ENCODE peak calls at places on chromosomes 1 and 21, in four cellular contexts. F is endothelial cell of umbilical vein, H is suprapubic skin, S is MM.1S. D is an unnamed sample. For H3K36me3, the result is how much of the 10 kb centered on the place peaks cover.

GRCh38 chr1:28505406-28506187 is at the start of gene RCC1:
- DNase-seq in S (peak), F (peak), H (peak), D (peak)

GRCh38 chr1:247299723-247300381 is 31.8 kb downstream of the ZNF496 start:
- DNase-seq in H (no peak), F (no peak), S (no peak), D (no peak)

GRCh38 chr1:241994171-241994570 is 4.7 kb downstream of the MAP1LC3C start:
- DNase-seq in H (no peak), F (no peak), S (no peak), D (no peak)

GRCh38 chr1:41496080-41497055 is 11.9 kb upstream of the EDN2 start:
- DNase-seq in H (peak), F (peak), S (peak), D (peak)

GRCh38 chr1:11847667-11848445 is at the start of gene NPPA:
- DNase-seq in S (no peak), H (no peak), F (no peak), D (no peak)

GRCh38 chr1:90133133-90133532 is 138.2 kb downstream of the ZNF326 start:
- DNase-seq in S (peak), F (peak), H (no peak), D (peak)

GRCh38 chr1:69246721-69247120 is 321.0 kb upstream of the LRRC7 start:
- DNase-seq in S (no peak), H (no peak), F (no peak), D (no peak)

GRCh38 chr1:183593356-183593755 is 3.1 kb upstream of the NCF2 start:
- DNase-seq in H (no peak), S (peak), F (no peak), D (peak)

GRCh38 chr1:60169206-60169605 is 95.6 kb upstream of the C1orf87 start:
- DNase-seq in H (no peak), F (no peak), S (no peak), D (no peak)

GRCh38 chr1:185353124-185353523 is 36.1 kb upstream of the IVNS1ABP start:
- DNase-seq in F (no peak), S (no peak), H (no peak), D (no peak)

GRCh38 chr1:232950919-232951579 is 638 bp downstream of the NTPCR start:
- DNase-seq in S (peak), H (no peak), F (peak), D (peak)

GRCh38 chr1:81760487-81761097 is 40.1 kb upstream of the ADGRL2 start:
- DNase-seq in H (no peak), S (no peak), F (peak), D (no peak)

GRCh38 chr1:244952940-244953339 is 88.6 kb upstream of the HNRNPU start:
- DNase-seq in S (no peak), F (no peak), H (no peak), D (no peak)

GRCh38 chr1:6124341-6124740 is 55.8 kb downstream of the CHD5 start:
- DNase-seq in S (no peak), F (no peak), H (no peak), D (no peak)

GRCh38 chr1:1213919-1214599 is at the start of gene TNFRSF4:
- DNase-seq in S (no peak), F (no peak), H (no peak), D (no peak)

GRCh38 chr1:198669023-198669698 is 30.3 kb downstream of the PTPRC start:
- DNase-seq in H (no peak), S (peak), F (peak), D (peak)

GRCh38 chr1:30834249-30834648 is 74.3 kb downstream of the SDC3 start:
- DNase-seq in F (no peak), H (no peak), S (no peak), D (no peak)

GRCh38 chr1:228219245-228219961 is 11.6 kb downstream of the OBSCN start:
- DNase-seq in F (no peak), S (no peak), H (no peak), D (no peak)

GRCh38 chr21:39142972-39143371 is 40.3 kb downstream of the PSMG1 start:
- DNase-seq in H (no peak), F (no peak), S (no peak), D (no peak)

GRCh38 chr1:57252597-57253306 is 171.1 kb downstream of the DAB1 start:
- DNase-seq in S (no peak), F (no peak), H (no peak), D (no peak)
- TF ChIP-seq CTCF in S (no peak), F (no peak), H (no peak), D (no peak)

GRCh38 chr21:42538479-42539275 is 25.0 kb downstream of the SLC37A1 start:
- DNase-seq in S (no peak), F (no peak), H (peak), D (no peak)

GRCh38 chr21:42534901-42535378 is 21.3 kb downstream of the SLC37A1 start:
- DNase-seq in S (no peak), H (no peak), F (no peak), D (peak)

GRCh38 chr21:42537106-42537742 is 23.6 kb downstream of the SLC37A1 start:
- DNase-seq in F (no peak), S (peak), H (peak), D (no peak)

GRCh38 chr21:42535602-42536171 is 22.0 kb downstream of the SLC37A1 start:
- DNase-seq in F (peak), S (no peak), H (peak), D (peak)

GRCh38 chr21:42536601-42537000 is 22.9 kb downstream of the SLC37A1 start:
- DNase-seq in S (no peak), H (peak), F (no peak), D (no peak)
- H3K36me3 ChIP-seq in S (under half), H (under half), F (under half), D (under half)

GRCh38 chr1:19720973-19721372 is 56.3 kb downstream of the HTR6 start:
- DNase-seq in F (no peak), S (no peak), H (no peak), D (no peak)
- H3K4me3 ChIP-seq in F (no peak), S (no peak), H (no peak), D (no peak)

DNA sequence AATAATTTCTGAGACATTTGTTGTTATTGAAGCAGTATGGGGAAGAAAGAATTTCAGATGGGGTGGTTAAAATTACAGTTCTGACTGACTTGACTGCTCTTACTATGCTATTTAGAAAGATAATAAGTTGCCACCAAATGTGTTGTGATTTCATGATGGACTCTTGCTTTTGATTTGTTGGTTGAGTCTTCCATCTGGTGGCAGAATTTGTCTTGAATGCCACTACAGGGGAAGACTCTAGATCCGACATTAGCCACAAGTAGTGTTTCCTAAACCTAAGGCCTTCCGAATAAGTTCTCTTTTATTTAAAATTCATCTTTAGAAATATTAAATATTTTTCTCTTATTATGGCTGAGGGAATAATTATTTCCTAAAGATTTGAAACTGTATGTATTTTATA is 190.9 kb upstream of the ADGRL4 start:
- DNase-seq in F (peak), H (no peak), S (no peak), D (no peak)
- TF ChIP-seq CTCF in F (no peak), H (no peak), S (peak), D (peak)

GRCh38 chr1:19622204-19622603 is 21.9 kb upstream of the NBL1 start:
- DNase-seq in F (no peak), H (no peak), S (no peak), D (no peak)

GRCh38 chr1:19621274-19621950 is 22.7 kb upstream of the NBL1 start:
- DNase-seq in H (no peak), S (no peak), F (no peak), D (no peak)

GRCh38 chr1:19625264-19625663 is 18.8 kb upstream of the NBL1 start:
- DNase-seq in S (no peak), H (no peak), F (no peak), D (no peak)

GRCh38 chr1:19620786-19621185 is 23.3 kb upstream of the NBL1 start:
- DNase-seq in H (no peak), F (no peak), S (no peak), D (no peak)

DNA sequence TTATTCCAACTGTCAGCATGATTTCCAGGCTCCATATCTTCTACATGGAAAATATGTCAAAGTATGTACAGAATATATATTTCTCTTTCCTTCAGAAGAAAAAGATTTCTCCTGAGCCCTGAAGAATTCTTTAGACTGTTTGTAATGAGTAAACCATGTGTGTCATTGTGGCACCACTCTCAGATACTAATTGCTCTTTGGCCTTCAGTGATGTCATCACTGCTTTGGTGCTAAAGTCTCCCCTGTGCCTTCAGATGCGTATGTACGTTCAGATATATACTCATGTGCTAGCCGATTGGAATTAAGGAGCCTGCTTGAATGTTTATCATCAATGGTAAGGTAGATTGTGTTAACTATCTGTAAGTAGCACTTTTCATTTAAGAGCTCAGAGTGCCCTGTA is 20.6 kb upstream of the NBL1 start:
- DNase-seq in H (no peak), F (no peak), S (no peak), D (no peak)
- H3K36me3 ChIP-seq in H (under half), F (under half), S (under half), D (under half)

DNA sequence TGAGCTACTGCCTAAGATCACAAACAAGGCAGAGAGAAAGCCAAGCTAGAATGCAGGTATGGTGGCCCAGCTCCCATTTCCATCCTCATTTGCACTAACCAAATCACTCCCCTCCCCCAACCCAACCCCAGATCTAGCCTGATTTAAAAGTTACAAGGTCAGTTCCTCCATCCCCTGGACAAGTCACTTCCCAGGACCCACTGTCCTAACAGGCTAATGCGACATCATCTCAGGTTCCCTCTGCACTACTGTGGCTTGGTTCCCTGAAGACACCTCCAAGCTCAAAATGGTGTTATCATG is 2.4 kb downstream of the F11R start:
- DNase-seq in F (no peak), H (peak), S (peak), D (no peak)
- H3K4me3 ChIP-seq in F (peak), H (peak), S (no peak), D (no peak)

GRCh38 chr1:43316738-43317520 is 16.1 kb downstream of the TIE1 start:
- DNase-seq in F (no peak), H (peak), S (no peak), D (no peak)
- TF ChIP-seq CTCF in F (peak), H (no peak), S (peak), D (no peak)

GRCh38 chr1:73593804-73594203 is 604.2 kb downstream of the LRRIQ3 start:
- DNase-seq in S (no peak), F (peak), H (no peak), D (no peak)
- H3K36me3 ChIP-seq in S (under half), F (under half), H (under half), D (under half)